ENCODE peak calls at places on chromosomes 5 and 9, in six cellular contexts. One of them, this sample, is unnamed.
A peak's percentile ranks its signal among the peaks of the same experiment; 100 is the strongest.

GRCh38 chr5:81161012-81161601 is 72.0 kb upstream of the CKMT2 start:
- DNase-seq in stomach: no peak
- DNase-seq in MM.1S: no peak
- DNase-seq in heart left ventricle: no peak
- DNase-seq in cardiac muscle cell: no peak
- DNase-seq in upper lobe of right lung: no peak
- DNase-seq in this sample: no peak

GRCh38 chr5:134523543-134524136 is 1.8 kb upstream of the JADE2 start:
- DNase-seq in heart left ventricle: no peak
- DNase-seq in cardiac muscle cell: no peak
- DNase-seq in upper lobe of right lung: no peak
- DNase-seq in stomach: no peak
- DNase-seq in MM.1S: peak; percentile 20
- DNase-seq in this sample: no peak

GRCh38 chr5:164370841-164371240 is 865.4 kb downstream of the MAT2B start:
- DNase-seq in stomach: no peak
- DNase-seq in upper lobe of right lung: no peak
- DNase-seq in cardiac muscle cell: no peak
- DNase-seq in heart left ventricle: no peak
- DNase-seq in MM.1S: no peak
- DNase-seq in this sample: no peak

GRCh38 chr5:5155617-5156016 is 15.5 kb downstream of the ADAMTS16 start:
- DNase-seq in heart left ventricle: no peak
- DNase-seq in MM.1S: no peak
- DNase-seq in stomach: no peak
- DNase-seq in upper lobe of right lung: no peak
- DNase-seq in cardiac muscle cell: no peak
- DNase-seq in this sample: no peak

GRCh38 chr9:12798066-12798770 is 23.4 kb downstream of the LURAP1L start:
- DNase-seq in MM.1S: no peak
- DNase-seq in upper lobe of right lung: no peak
- DNase-seq in stomach: no peak
- DNase-seq in heart left ventricle: no peak
- DNase-seq in cardiac muscle cell: no peak
- DNase-seq in this sample: no peak

GRCh38 chr9:101514056-101514455 is 19.6 kb upstream of the RNF20 start:
- DNase-seq in stomach: no peak
- DNase-seq in upper lobe of right lung: no peak
- DNase-seq in cardiac muscle cell: no peak
- DNase-seq in heart left ventricle: no peak
- DNase-seq in MM.1S: no peak
- DNase-seq in this sample: no peak

GRCh38 chr5:74205745-74206570 is 434.6 kb downstream of the ENC1 start:
- DNase-seq in upper lobe of right lung: no peak
- DNase-seq in stomach: no peak
- DNase-seq in MM.1S: no peak
- DNase-seq in cardiac muscle cell: no peak
- DNase-seq in heart left ventricle: no peak
- DNase-seq in this sample: no peak

GRCh38 chr9:126965541-126966428 is 51.2 kb downstream of the RALGPS1 start:
- DNase-seq in cardiac muscle cell: peak; percentile 45
- DNase-seq in heart left ventricle: peak; percentile 43
- DNase-seq in MM.1S: peak; percentile 44
- DNase-seq in upper lobe of right lung: no peak
- DNase-seq in stomach: peak; percentile 46
- DNase-seq in this sample: no peak

GRCh38 chr9:117415584-117415937 is 704 bp upstream of the ASTN2 start:
- DNase-seq in MM.1S: no peak
- DNase-seq in stomach: no peak
- DNase-seq in cardiac muscle cell: peak; percentile 22
- DNase-seq in upper lobe of right lung: no peak
- DNase-seq in heart left ventricle: no peak
- DNase-seq in this sample: no peak

GRCh38 chr9:93032545-93032944 is 26.0 kb upstream of the SUSD3 start:
- DNase-seq in heart left ventricle: no peak
- DNase-seq in upper lobe of right lung: no peak
- DNase-seq in stomach: no peak
- DNase-seq in MM.1S: no peak
- DNase-seq in cardiac muscle cell: no peak
- DNase-seq in this sample: no peak

GRCh38 chr5:56698463-56699381 is 116.6 kb upstream of the MAP3K1 start:
- DNase-seq in stomach: peak; percentile 42
- DNase-seq in cardiac muscle cell: peak; percentile 57
- DNase-seq in upper lobe of right lung: no peak
- DNase-seq in MM.1S: peak; percentile 75
- DNase-seq in heart left ventricle: no peak
- DNase-seq in this sample: no peak

GRCh38 chr5:26121343-26121742 is 917.0 kb downstream of the CDH9 start:
- DNase-seq in stomach: no peak
- DNase-seq in upper lobe of right lung: no peak
- DNase-seq in heart left ventricle: no peak
- DNase-seq in cardiac muscle cell: peak; percentile 88
- DNase-seq in MM.1S: no peak
- DNase-seq in this sample: no peak

GRCh38 chr9:112028242-112029221 is 131.9 kb downstream of the UGCG start:
- DNase-seq in upper lobe of right lung: no peak
- DNase-seq in cardiac muscle cell: no peak
- DNase-seq in MM.1S: no peak
- DNase-seq in stomach: no peak
- DNase-seq in heart left ventricle: no peak
- DNase-seq in this sample: no peak

GRCh38 chr9:120768247-120768646 is 25.0 kb downstream of the FBXW2 start:
- DNase-seq in heart left ventricle: no peak
- DNase-seq in MM.1S: no peak
- DNase-seq in cardiac muscle cell: no peak
- DNase-seq in stomach: no peak
- DNase-seq in upper lobe of right lung: no peak
- DNase-seq in this sample: no peak

GRCh38 chr5:6829150-6829784 is 116.0 kb downstream of the TENT4A start:
- DNase-seq in cardiac muscle cell: no peak
- DNase-seq in MM.1S: peak; percentile 58
- DNase-seq in heart left ventricle: no peak
- DNase-seq in upper lobe of right lung: no peak
- DNase-seq in stomach: no peak
- DNase-seq in this sample: no peak

GRCh38 chr5:143400541-143401252 is 2.8 kb downstream of the NR3C1 start:
- DNase-seq in stomach: no peak
- DNase-seq in cardiac muscle cell: no peak
- DNase-seq in MM.1S: peak; percentile 70
- DNase-seq in heart left ventricle: peak; percentile 33
- DNase-seq in upper lobe of right lung: no peak
- DNase-seq in this sample: no peak

GRCh38 chr5:143402464-143403356 is 776 bp downstream of the NR3C1 start:
- DNase-seq in MM.1S: peak; percentile 70
- DNase-seq in stomach: peak; percentile 67
- DNase-seq in cardiac muscle cell: peak; percentile 65
- DNase-seq in heart left ventricle: peak; percentile 71
- DNase-seq in upper lobe of right lung: peak; percentile 84
- DNase-seq in this sample: peak; percentile 72

GRCh38 chr5:143399616-143400540 is 3.6 kb downstream of the NR3C1 start:
- DNase-seq in stomach: no peak
- DNase-seq in heart left ventricle: no peak
- DNase-seq in cardiac muscle cell: no peak
- DNase-seq in MM.1S: no peak
- DNase-seq in upper lobe of right lung: no peak
- DNase-seq in this sample: no peak

GRCh38 chr5:143401846-143402463 is 1.5 kb downstream of the NR3C1 start:
- DNase-seq in MM.1S: peak; percentile 71
- DNase-seq in upper lobe of right lung: no peak
- DNase-seq in stomach: no peak
- DNase-seq in cardiac muscle cell: no peak
- DNase-seq in heart left ventricle: no peak
- DNase-seq in this sample: no peak

DNA sequence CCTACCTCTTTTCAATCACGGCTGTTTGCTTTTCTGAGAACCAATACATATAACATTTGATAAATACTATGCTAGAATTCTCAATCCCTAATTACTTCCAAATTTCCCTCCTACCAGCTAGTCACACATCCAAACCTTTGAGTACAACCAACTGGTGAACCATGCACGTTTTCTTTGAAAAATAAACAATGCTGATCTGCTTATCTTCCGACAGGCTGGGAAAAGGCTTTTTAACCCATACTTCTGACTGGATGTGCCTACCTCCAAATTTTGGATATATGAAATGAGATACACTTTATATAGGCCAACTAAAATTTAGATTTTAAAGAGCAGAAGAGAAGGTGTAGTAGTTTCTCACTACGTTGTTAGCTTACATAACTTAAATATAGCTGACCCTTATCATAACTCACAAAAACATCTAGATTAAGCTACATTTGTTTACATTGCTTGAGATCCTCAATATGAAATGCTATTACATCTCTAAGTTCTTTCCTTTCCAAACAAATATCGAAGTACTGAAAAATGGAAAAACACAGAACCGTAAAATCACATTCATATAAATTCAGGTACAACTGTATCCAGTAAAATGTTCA is 2.1 kb downstream of the NR3C1 start:
- DNase-seq in heart left ventricle: no peak
- DNase-seq in cardiac muscle cell: no peak
- DNase-seq in stomach: no peak
- DNase-seq in upper lobe of right lung: no peak
- DNase-seq in MM.1S: peak; percentile 15
- DNase-seq in this sample: no peak
- H3K4me1 ChIP-seq in heart left ventricle: peaks cover 42% of the 10 kb centered on the region
- H3K4me1 ChIP-seq in cardiac muscle cell: no peaks in the 10 kb centered on the region
- H3K4me1 ChIP-seq in stomach: peaks cover 55% of the 10 kb centered on the region
- H3K4me1 ChIP-seq in upper lobe of right lung: peaks cover 36% of the 10 kb centered on the region
- H3K4me1 ChIP-seq in MM.1S: no peaks in the 10 kb centered on the region
- H3K4me1 ChIP-seq in this sample: peaks cover 55% of the 10 kb centered on the region

DNA sequence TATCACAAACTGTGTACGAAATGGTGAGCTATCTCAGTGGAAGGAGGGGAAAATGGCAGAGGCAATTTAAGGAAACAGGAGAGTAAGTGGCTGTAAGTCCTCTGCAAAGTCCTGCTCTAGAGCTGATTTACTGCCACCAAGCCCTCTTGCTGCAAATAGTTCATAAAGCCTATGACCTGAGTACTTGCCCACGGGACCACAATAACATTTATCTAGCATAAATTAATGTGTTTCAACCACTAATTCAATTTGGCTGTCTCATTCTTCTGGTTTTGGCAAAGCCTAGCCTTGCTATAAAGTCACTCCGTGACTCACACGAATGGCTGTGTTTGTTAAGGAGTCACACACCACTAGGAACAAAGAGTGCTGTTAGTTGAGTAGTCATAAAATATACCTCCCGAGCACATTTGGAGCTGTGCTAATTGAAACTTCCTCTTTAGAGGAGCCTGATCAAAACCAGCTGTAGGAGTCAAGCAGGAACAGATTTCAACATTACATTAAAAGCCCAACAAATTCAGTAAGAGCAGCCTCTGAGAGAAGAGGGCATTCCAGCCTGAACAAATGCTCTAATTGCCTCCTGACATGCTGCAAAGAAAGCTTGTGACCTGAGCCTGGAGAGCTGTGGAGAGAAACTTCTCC is 738.7 kb upstream of the ZNF608 start:
- DNase-seq in upper lobe of right lung: no peak
- DNase-seq in cardiac muscle cell: peak; percentile 19
- DNase-seq in stomach: no peak
- DNase-seq in heart left ventricle: peak; percentile 13
- DNase-seq in MM.1S: no peak
- DNase-seq in this sample: peak; percentile 75
- H3K4me3 ChIP-seq in upper lobe of right lung: no peak overlapping the region
- H3K4me3 ChIP-seq in cardiac muscle cell: no peak overlapping the region
- H3K4me3 ChIP-seq in stomach: no peak overlapping the region
- H3K4me3 ChIP-seq in heart left ventricle: peak overlapping the region; percentile 18
- H3K4me3 ChIP-seq in MM.1S: no peak overlapping the region
- H3K4me3 ChIP-seq in this sample: no peak overlapping the region

GRCh38 chr5:150502847-150503246 is 5.1 kb upstream of the NDST1 start:
- DNase-seq in MM.1S: no peak
- DNase-seq in cardiac muscle cell: no peak
- DNase-seq in stomach: no peak
- DNase-seq in upper lobe of right lung: no peak
- DNase-seq in heart left ventricle: no peak
- DNase-seq in this sample: no peak
- H3K4me1 ChIP-seq in MM.1S: peaks cover 11% of the 10 kb centered on the region
- H3K4me1 ChIP-seq in cardiac muscle cell: peaks cover 41% of the 10 kb centered on the region
- H3K4me1 ChIP-seq in stomach: peaks cover 98% of the 10 kb centered on the region
- H3K4me1 ChIP-seq in upper lobe of right lung: peaks cover 95% of the 10 kb centered on the region
- H3K4me1 ChIP-seq in heart left ventricle: peaks cover 100% of the 10 kb centered on the region
- H3K4me1 ChIP-seq in this sample: peaks cover 75% of the 10 kb centered on the region

GRCh38 chr9:83062011-83062652 is 810 bp downstream of the RASEF start:
- DNase-seq in MM.1S: no peak
- DNase-seq in heart left ventricle: no peak
- DNase-seq in cardiac muscle cell: peak; percentile 10
- DNase-seq in stomach: peak; percentile 80
- DNase-seq in upper lobe of right lung: peak; percentile 84
- DNase-seq in this sample: peak; percentile 62
- H3K4me3 ChIP-seq in MM.1S: no peak overlapping the region
- H3K4me3 ChIP-seq in heart left ventricle: peak overlapping the region; percentile 56
- H3K4me3 ChIP-seq in cardiac muscle cell: peak overlapping the region; percentile 28
- H3K4me3 ChIP-seq in stomach: peak overlapping the region; percentile 50
- H3K4me3 ChIP-seq in upper lobe of right lung: peak overlapping the region; percentile 45
- H3K4me3 ChIP-seq in this sample: peak overlapping the region; percentile 42

GRCh38 chr5:174725261-174725990 is 1.0 kb downstream of the MSX2 start:
- DNase-seq in cardiac muscle cell: no peak
- DNase-seq in heart left ventricle: no peak
- DNase-seq in upper lobe of right lung: no peak
- DNase-seq in stomach: no peak
- DNase-seq in MM.1S: no peak
- DNase-seq in this sample: no peak
- H3K4me1 ChIP-seq in cardiac muscle cell: peaks cover 54% of the 10 kb centered on the region
- H3K4me1 ChIP-seq in heart left ventricle: peaks cover 11% of the 10 kb centered on the region
- H3K4me1 ChIP-seq in upper lobe of right lung: peaks cover 10% of the 10 kb centered on the region
- H3K4me1 ChIP-seq in stomach: peaks cover 47% of the 10 kb centered on the region
- H3K4me1 ChIP-seq in MM.1S: no peaks in the 10 kb centered on the region
- H3K4me1 ChIP-seq in this sample: peaks cover 9% of the 10 kb centered on the region

DNA sequence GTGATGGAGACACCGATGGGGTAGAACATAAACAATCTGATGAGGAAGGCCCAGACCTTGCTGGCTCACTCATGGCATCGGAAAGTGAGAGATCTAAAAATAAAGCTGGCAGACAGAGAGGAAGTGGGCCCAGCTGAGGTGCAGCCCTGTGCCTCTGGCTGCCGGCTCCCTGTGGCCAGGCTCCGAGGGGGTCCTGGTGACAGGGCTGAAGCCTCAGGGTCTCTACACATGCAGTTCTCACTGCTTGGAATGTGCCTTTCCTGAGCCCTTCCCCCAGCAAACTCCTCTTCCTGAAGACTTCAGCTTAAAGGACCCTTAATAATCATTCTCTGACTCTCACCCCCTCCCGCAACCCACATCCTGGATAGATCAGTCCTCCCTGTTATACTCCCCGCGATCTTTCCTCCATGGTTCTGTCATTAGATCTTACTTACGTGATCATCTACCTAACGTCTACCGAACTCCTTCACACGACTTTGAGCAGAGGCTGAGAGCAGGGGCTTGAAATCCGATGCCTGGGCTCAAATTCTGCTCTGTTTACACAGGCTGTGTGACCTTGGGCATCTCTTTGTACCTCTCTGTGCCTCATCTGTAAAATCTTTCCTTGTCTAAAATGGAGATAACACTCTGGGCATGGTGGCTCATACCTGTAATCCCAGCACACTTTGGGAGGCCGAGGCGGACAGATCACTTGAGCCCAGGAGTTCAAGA is 33.1 kb upstream of the CRB2 start:
- DNase-seq in MM.1S: peak; percentile 83
- DNase-seq in stomach: no peak
- DNase-seq in upper lobe of right lung: no peak
- DNase-seq in heart left ventricle: no peak
- DNase-seq in cardiac muscle cell: peak; percentile 34
- DNase-seq in this sample: no peak
- H3K4me3 ChIP-seq in MM.1S: peak overlapping the region; percentile 34
- H3K4me3 ChIP-seq in stomach: no peak overlapping the region
- H3K4me3 ChIP-seq in upper lobe of right lung: no peak overlapping the region
- H3K4me3 ChIP-seq in heart left ventricle: no peak overlapping the region
- H3K4me3 ChIP-seq in cardiac muscle cell: no peak overlapping the region
- H3K4me3 ChIP-seq in this sample: no peak overlapping the region

This sample was measured in RWPE2.